ENCODE peak calls at places on chromosome 4, in nine cellular contexts. P is GM20000, Y is Peyer's patch, B is GM23338, F is fibroblast of pulmonary artery, A is uterus, M is neural progenitor cell, G is left ventricle myocardium inferior, E is GM06990. J is an unnamed sample.

GRCh38 chr4:65805936-65806335 is 135.6 kb upstream of the EPHA5 start:
- DNase-seq in M (no peak), G (no peak), E (no peak), P (no peak), F (no peak), B (no peak), Y (no peak), A (no peak), J (no peak)

GRCh38 chr4:85708468-85708867 is 233.5 kb downstream of the ARHGAP24 start:
- DNase-seq in G (no peak), E (no peak), F (no peak), M (peak; percentile 16), B (peak; percentile 16), A (no peak), P (no peak), Y (no peak), J (no peak)

GRCh38 chr4:128463006-128463405 is 175.4 kb upstream of the PGRMC2 start:
- DNase-seq in E (no peak), G (no peak), Y (no peak), F (no peak), P (no peak), M (no peak), A (no peak), B (no peak), J (no peak)

GRCh38 chr4:8203817-8204216 is 4.7 kb downstream of the SH3TC1 start:
- DNase-seq in B (no peak), G (no peak), Y (no peak), E (no peak), F (no peak), M (no peak), P (no peak), A (no peak), J (no peak)

GRCh38 chr4:175447006-175447405 is 365.1 kb downstream of the GPM6A start:
- DNase-seq in Y (no peak), G (no peak), P (no peak), M (peak; percentile 61), B (no peak), F (no peak), A (no peak), E (no peak), J (no peak)

GRCh38 chr4:21768349-21769310 is 179.9 kb downstream of the KCNIP4 start:
- DNase-seq in E (peak; percentile 24), F (peak; percentile 75), G (no peak), M (peak; percentile 63), Y (no peak), B (peak; percentile 79), P (peak; percentile 18), A (no peak), J (peak; percentile 5)

GRCh38 chr4:153488719-153489384 is 22.7 kb downstream of the TMEM131L start:
- DNase-seq in B (peak; percentile 54), P (peak; percentile 41), A (no peak), M (peak; percentile 33), Y (peak; percentile 62), F (peak; percentile 10), G (peak; percentile 51), E (peak; percentile 78), J (no peak)

GRCh38 chr4:105092356-105092755 is 54.3 kb upstream of the TET2 start:
- DNase-seq in P (no peak), M (no peak), F (peak; percentile 95), Y (no peak), A (peak; percentile 19), B (no peak), G (no peak), E (no peak), J (no peak)

GRCh38 chr4:23614284-23614892 is 275.5 kb downstream of the PPARGC1A start:
- DNase-seq in Y (no peak), M (peak; percentile 46), G (no peak), A (no peak), E (no peak), B (peak; percentile 76), P (peak; percentile 12), F (peak; percentile 58), J (peak; percentile 26)

GRCh38 chr4:74660866-74661265 is 133.5 kb downstream of the BTC start:
- DNase-seq in M (no peak), B (no peak), Y (no peak), P (no peak), A (no peak), G (no peak), F (no peak), E (no peak), J (no peak)

GRCh38 chr4:183318656-183319055 is 1.4 kb downstream of the CLDN22 start:
- DNase-seq in Y (no peak), F (no peak), E (no peak), B (no peak), A (no peak), P (no peak), G (no peak), M (no peak), J (no peak)

GRCh38 chr4:6730603-6731300 is 14.8 kb downstream of the BLOC1S4 start:
- DNase-seq in M (no peak), A (no peak), E (no peak), P (no peak), F (no peak), B (peak; percentile 29), Y (peak; percentile 40), G (no peak), J (no peak)

GRCh38 chr4:24382381-24382780 is 202.0 kb downstream of the DHX15 start:
- DNase-seq in Y (no peak), G (no peak), B (no peak), M (no peak), A (no peak), P (peak; percentile 4), F (no peak), E (no peak), J (no peak)

GRCh38 chr4:1470816-1471442 is 64.7 kb upstream of the NKX1-1 start:
- DNase-seq in F (no peak), A (peak; percentile 8), G (no peak), Y (no peak), M (no peak), E (no peak), B (no peak), P (no peak), J (no peak)

GRCh38 chr4:102578819-102579218 is 77.7 kb downstream of the NFKB1 start:
- DNase-seq in P (no peak), Y (no peak), F (no peak), A (no peak), M (peak; percentile 86), E (no peak), G (no peak), B (peak; percentile 93), J (no peak)
- TF ChIP-seq CTCF in P (no peak), Y (no peak), F (no peak), A (no peak), M (peak; percentile 64), E (no peak), G (no peak), B (peak; percentile 74), J (no peak)

GRCh38 chr4:186033027-186033426 is 35.9 kb upstream of the TLR3 start:
- DNase-seq in P (no peak), G (no peak), B (no peak), E (no peak), Y (no peak), A (no peak), F (no peak), M (no peak), J (no peak)
- TF ChIP-seq CTCF in P (no peak), G (no peak), B (no peak), E (no peak), Y (no peak), A (no peak), F (no peak), M (no peak), J (no peak)

DNA sequence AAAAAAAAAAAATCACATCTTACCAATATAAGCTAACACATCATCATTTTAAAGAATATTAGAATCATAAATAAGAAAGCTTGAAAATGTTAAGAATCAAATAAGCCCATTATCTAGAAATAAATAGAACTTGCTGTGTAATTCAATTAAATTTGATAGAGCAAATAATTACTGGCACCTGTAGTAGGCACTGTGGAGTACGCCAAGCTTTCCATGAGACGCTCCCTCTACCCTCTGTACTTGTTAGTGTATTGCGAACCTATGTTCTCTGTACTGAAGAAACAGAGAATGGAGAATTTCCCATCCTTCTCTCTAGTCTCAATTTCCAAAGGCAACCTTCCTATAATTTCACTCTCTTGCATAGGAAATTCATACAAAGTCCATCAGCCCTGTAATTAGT is 61.7 kb upstream of the HAND2 start:
- DNase-seq in G (no peak), Y (no peak), M (peak; percentile 20), F (no peak), A (no peak), P (no peak), E (no peak), B (peak; percentile 49), J (no peak)
- TF ChIP-seq CTCF in G (no peak), Y (no peak), M (peak; percentile 33), F (no peak), A (no peak), P (no peak), E (no peak), B (peak; percentile 53), J (no peak)

GRCh38 chr4:140752669-140753068 is 3.5 kb downstream of the TBC1D9 start:
- DNase-seq in M (no peak), Y (no peak), G (no peak), F (no peak), A (no peak), B (no peak), P (no peak), E (no peak), J (no peak)

GRCh38 chr4:140757220-140757607 is 1.0 kb upstream of the TBC1D9 start:
- DNase-seq in G (no peak), E (no peak), F (no peak), A (no peak), B (no peak), P (no peak), Y (no peak), M (peak; percentile 11), J (peak; percentile 13)

GRCh38 chr4:140754918-140755810 is 1.0 kb downstream of the TBC1D9 start:
- DNase-seq in E (no peak), G (no peak), B (peak; percentile 51), A (no peak), F (peak; percentile 27), P (no peak), M (no peak), Y (no peak), J (no peak)

GRCh38 chr4:140755811-140756291 is 334 bp downstream of the TBC1D9 start:
- DNase-seq in A (peak; percentile 54), F (peak; percentile 54), M (peak; percentile 78), B (peak; percentile 60), P (peak; percentile 70), E (peak; percentile 75), G (peak; percentile 62), Y (peak; percentile 73), J (peak; percentile 64)

GRCh38 chr4:140756292-140757219 is at the start of gene TBC1D9:
- DNase-seq in B (peak; percentile 97), F (peak; percentile 82), E (peak; percentile 72), M (peak; percentile 94), P (peak; percentile 60), A (peak; percentile 68), Y (peak; percentile 94), G (peak; percentile 78), J (peak; percentile 50)
- TF ChIP-seq CTCF in B (no peak), F (no peak), E (no peak), M (no peak), P (no peak), A (no peak), Y (peak; percentile 34), G (no peak), J (no peak)

DNA sequence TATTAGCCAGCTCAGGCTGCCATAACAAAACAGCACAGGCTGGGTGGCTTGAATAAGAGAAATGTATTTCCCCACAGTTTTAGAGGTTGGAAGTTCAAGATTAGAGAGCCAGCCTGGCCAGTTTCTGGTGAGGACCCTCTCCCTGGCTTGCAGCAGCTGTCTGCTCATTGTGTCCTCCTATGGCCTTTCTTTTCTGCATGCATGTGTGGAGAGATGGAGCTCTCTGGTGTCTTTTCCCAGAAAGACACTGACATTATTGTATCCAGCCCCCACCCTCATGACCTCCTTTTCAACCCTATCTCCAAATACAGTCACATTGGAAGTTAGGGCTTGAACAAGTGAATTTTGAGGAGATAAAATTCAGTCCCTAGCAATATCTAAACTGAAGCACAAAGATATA is 263.8 kb upstream of the PABPC4L start:
- DNase-seq in F (no peak), A (no peak), B (no peak), P (no peak), M (peak; percentile 15), G (no peak), E (no peak), Y (no peak), J (no peak)
- TF ChIP-seq CTCF in F (no peak), A (no peak), B (no peak), P (no peak), M (peak; percentile 22), G (no peak), E (no peak), Y (no peak), J (no peak)